ENCODE peak calls at places on chromosome 4, in four cellular contexts. One of them, this sample, is unnamed. For H3K9me3, the result is how much of the 10 kb centered on the place peaks cover.

GRCh38 chr4:13109536-13109935 is 374.6 kb downstream of the RAB28 start:
- DNase-seq in fibroblast of lung: no peak
- DNase-seq in right lobe of liver: no peak
- DNase-seq in SJSA1: no peak
- DNase-seq in this sample: no peak

GRCh38 chr4:77149789-77150188 is 7.2 kb upstream of the CCNG2 start:
- DNase-seq in fibroblast of lung: no peak
- DNase-seq in SJSA1: no peak
- DNase-seq in right lobe of liver: no peak
- DNase-seq in this sample: no peak

GRCh38 chr4:155383541-155383940 is 6.8 kb upstream of the MAP9 start:
- DNase-seq in SJSA1: no peak
- DNase-seq in right lobe of liver: no peak
- DNase-seq in fibroblast of lung: no peak
- DNase-seq in this sample: no peak

GRCh38 chr4:184568770-184569169 is 80.5 kb downstream of the CASP3 start:
- DNase-seq in fibroblast of lung: no peak
- DNase-seq in right lobe of liver: no peak
- DNase-seq in SJSA1: no peak
- DNase-seq in this sample: no peak

GRCh38 chr4:168162604-168163003 is 70.3 kb downstream of the ANXA10 start:
- DNase-seq in SJSA1: no peak
- DNase-seq in right lobe of liver: no peak
- DNase-seq in fibroblast of lung: no peak
- DNase-seq in this sample: no peak

GRCh38 chr4:32172761-32173160 is 1452.6 kb downstream of the PCDH7 start:
- DNase-seq in SJSA1: no peak
- DNase-seq in right lobe of liver: no peak
- DNase-seq in fibroblast of lung: peak
- DNase-seq in this sample: no peak

GRCh38 chr4:165426769-165427168 is 48.0 kb downstream of the CPE start:
- DNase-seq in fibroblast of lung: no peak
- DNase-seq in right lobe of liver: no peak
- DNase-seq in SJSA1: no peak
- DNase-seq in this sample: no peak

GRCh38 chr4:150235795-150236385 is 157.6 kb downstream of the DCLK2 start:
- DNase-seq in right lobe of liver: no peak
- DNase-seq in SJSA1: peak
- DNase-seq in fibroblast of lung: peak
- DNase-seq in this sample: no peak

GRCh38 chr4:122010610-122011009 is 58.8 kb upstream of the TRPC3 start:
- DNase-seq in fibroblast of lung: peak
- DNase-seq in SJSA1: no peak
- DNase-seq in right lobe of liver: no peak
- DNase-seq in this sample: no peak

GRCh38 chr4:92483341-92483740 is 179.6 kb downstream of the GRID2 start:
- DNase-seq in fibroblast of lung: no peak
- DNase-seq in SJSA1: no peak
- DNase-seq in right lobe of liver: no peak
- DNase-seq in this sample: no peak

GRCh38 chr4:74379912-74380311 is 15.0 kb downstream of the EREG start:
- DNase-seq in SJSA1: no peak
- DNase-seq in right lobe of liver: no peak
- DNase-seq in fibroblast of lung: no peak
- DNase-seq in this sample: no peak

GRCh38 chr4:80138556-80139538 is 58.5 kb upstream of the PRDM8 start:
- DNase-seq in right lobe of liver: no peak
- DNase-seq in SJSA1: no peak
- DNase-seq in fibroblast of lung: peak
- DNase-seq in this sample: no peak

GRCh38 chr4:34202154-34202553 is 2042.2 kb downstream of the ARAP2 start:
- DNase-seq in right lobe of liver: no peak
- DNase-seq in SJSA1: no peak
- DNase-seq in fibroblast of lung: no peak
- DNase-seq in this sample: no peak

DNA sequence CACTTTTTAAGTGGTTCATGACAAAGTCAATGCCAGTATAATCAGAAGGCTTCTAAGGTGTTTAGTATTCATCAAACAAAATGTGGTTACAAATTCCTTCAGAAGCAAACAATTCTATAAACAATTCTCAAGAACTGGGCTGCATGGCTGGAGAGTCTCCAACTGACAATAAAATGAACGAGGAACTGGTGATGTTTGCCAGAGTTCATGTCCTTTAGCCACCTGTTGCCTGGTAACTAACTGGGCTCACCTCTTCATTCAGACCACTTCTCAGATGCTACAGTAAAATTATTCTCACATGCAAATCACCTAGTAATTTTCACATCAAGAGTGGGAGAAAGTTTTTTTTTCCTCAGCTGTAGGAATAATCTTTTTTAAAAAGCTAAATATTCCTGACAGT is 53.3 kb downstream of the CAMK2D start:
- DNase-seq in fibroblast of lung: peak
- DNase-seq in right lobe of liver: no peak
- DNase-seq in SJSA1: no peak
- DNase-seq in this sample: no peak
- H3K27ac ChIP-seq in fibroblast of lung: no peak
- H3K27ac ChIP-seq in right lobe of liver: no peak
- H3K27ac ChIP-seq in SJSA1: no peak
- H3K27ac ChIP-seq in this sample: no peak

GRCh38 chr4:124449881-124450280 is 262.7 kb downstream of the ANKRD50 start:
- DNase-seq in right lobe of liver: no peak
- DNase-seq in fibroblast of lung: no peak
- DNase-seq in SJSA1: no peak
- DNase-seq in this sample: no peak

GRCh38 chr4:124445071-124445470 is 267.5 kb downstream of the ANKRD50 start:
- DNase-seq in fibroblast of lung: no peak
- DNase-seq in SJSA1: no peak
- DNase-seq in right lobe of liver: no peak
- DNase-seq in this sample: no peak
- H3K9me3 ChIP-seq in fibroblast of lung: under half
- H3K9me3 ChIP-seq in SJSA1: under half
- H3K9me3 ChIP-seq in right lobe of liver: under half
- H3K9me3 ChIP-seq in this sample: under half

GRCh38 chr4:6118201-6118600 is 82.1 kb downstream of the JAKMIP1 start:
- DNase-seq in right lobe of liver: no peak
- DNase-seq in SJSA1: no peak
- DNase-seq in fibroblast of lung: no peak
- DNase-seq in this sample: no peak

GRCh38 chr4:6115746-6116586 is 84.4 kb downstream of the JAKMIP1 start:
- DNase-seq in SJSA1: no peak
- DNase-seq in fibroblast of lung: no peak
- DNase-seq in right lobe of liver: no peak
- DNase-seq in this sample: no peak

GRCh38 chr4:6115342-6115741 is 85.0 kb downstream of the JAKMIP1 start:
- DNase-seq in SJSA1: no peak
- DNase-seq in fibroblast of lung: no peak
- DNase-seq in right lobe of liver: no peak
- DNase-seq in this sample: no peak

GRCh38 chr4:6114601-6115000 is 85.7 kb downstream of the JAKMIP1 start:
- DNase-seq in SJSA1: no peak
- DNase-seq in fibroblast of lung: no peak
- DNase-seq in right lobe of liver: no peak
- DNase-seq in this sample: no peak

GRCh38 chr4:6116696-6117285 is 83.6 kb downstream of the JAKMIP1 start:
- DNase-seq in right lobe of liver: no peak
- DNase-seq in SJSA1: no peak
- DNase-seq in fibroblast of lung: no peak
- DNase-seq in this sample: no peak
- H3K27ac ChIP-seq in right lobe of liver: no peak
- H3K27ac ChIP-seq in SJSA1: no peak
- H3K27ac ChIP-seq in fibroblast of lung: no peak
- H3K27ac ChIP-seq in this sample: no peak

GRCh38 chr4:101853028-101853427 is 62.5 kb downstream of the BANK1 start:
- DNase-seq in SJSA1: no peak
- DNase-seq in right lobe of liver: no peak
- DNase-seq in fibroblast of lung: no peak
- DNase-seq in this sample: no peak
- H3K9me3 ChIP-seq in SJSA1: under half
- H3K9me3 ChIP-seq in right lobe of liver: under half
- H3K9me3 ChIP-seq in fibroblast of lung: under half
- H3K9me3 ChIP-seq in this sample: under half

GRCh38 chr4:36242629-36243354 is 1.5 kb downstream of the ARAP2 start:
- DNase-seq in fibroblast of lung: peak
- DNase-seq in right lobe of liver: no peak
- DNase-seq in SJSA1: no peak
- DNase-seq in this sample: no peak

GRCh38 chr4:36241771-36242170 is 2.5 kb downstream of the ARAP2 start:
- DNase-seq in SJSA1: no peak
- DNase-seq in fibroblast of lung: peak
- DNase-seq in right lobe of liver: no peak
- DNase-seq in this sample: no peak

GRCh38 chr4:36243355-36244256 is 708 bp downstream of the ARAP2 start:
- DNase-seq in fibroblast of lung: peak
- DNase-seq in right lobe of liver: no peak
- DNase-seq in SJSA1: no peak
- DNase-seq in this sample: peak

GRCh38 chr4:36249605-36250004 is 5.3 kb upstream of the ARAP2 start:
- DNase-seq in SJSA1: no peak
- DNase-seq in fibroblast of lung: no peak
- DNase-seq in right lobe of liver: no peak
- DNase-seq in this sample: no peak

GRCh38 chr4:36244257-36245084 is at the start of gene ARAP2:
- DNase-seq in right lobe of liver: peak
- DNase-seq in fibroblast of lung: peak
- DNase-seq in SJSA1: no peak
- DNase-seq in this sample: peak
- H3K27ac ChIP-seq in right lobe of liver: peak
- H3K27ac ChIP-seq in fibroblast of lung: no peak
- H3K27ac ChIP-seq in SJSA1: no peak
- H3K27ac ChIP-seq in this sample: peak

GRCh38 chr4:561456-561855 is 14.6 kb downstream of the TMEM271 start:
- DNase-seq in fibroblast of lung: no peak
- DNase-seq in right lobe of liver: no peak
- DNase-seq in SJSA1: no peak
- DNase-seq in this sample: no peak

GRCh38 chr4:566035-566434 is 10.1 kb downstream of the TMEM271 start:
- DNase-seq in right lobe of liver: no peak
- DNase-seq in SJSA1: no peak
- DNase-seq in fibroblast of lung: no peak
- DNase-seq in this sample: no peak

GRCh38 chr4:555566-556275 is 20.4 kb downstream of the TMEM271 start:
- DNase-seq in SJSA1: no peak
- DNase-seq in fibroblast of lung: no peak
- DNase-seq in right lobe of liver: no peak
- DNase-seq in this sample: no peak

GRCh38 chr4:560061-560460 is 16.0 kb downstream of the TMEM271 start:
- DNase-seq in fibroblast of lung: no peak
- DNase-seq in SJSA1: no peak
- DNase-seq in right lobe of liver: no peak
- DNase-seq in this sample: no peak

DNA sequence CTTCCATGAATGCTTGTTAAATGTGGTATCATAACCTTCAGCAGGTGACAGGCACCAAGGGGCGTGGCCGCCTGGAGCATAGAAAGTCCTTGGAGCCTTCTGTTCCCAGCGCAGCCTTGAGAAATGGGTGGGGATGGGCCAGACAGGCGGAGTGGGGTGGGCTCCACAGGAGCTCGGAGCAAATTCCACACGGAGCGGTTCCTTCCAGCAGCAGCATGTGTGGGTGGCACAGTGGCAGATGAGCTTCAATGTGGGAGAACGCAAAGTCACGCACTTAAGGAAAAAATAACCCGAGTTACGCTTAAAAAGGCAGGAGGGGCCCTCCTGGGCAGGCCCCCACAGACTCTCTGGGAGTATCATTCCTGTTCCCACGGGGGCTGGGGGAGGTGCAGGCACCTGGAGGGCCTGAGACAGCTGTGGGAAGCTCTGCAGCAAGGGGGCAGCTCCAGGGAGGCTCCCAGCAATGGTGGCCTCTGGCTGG is 15.3 kb downstream of the TMEM271 start:
- DNase-seq in fibroblast of lung: no peak
- DNase-seq in right lobe of liver: no peak
- DNase-seq in SJSA1: no peak
- DNase-seq in this sample: no peak
- H3K9me3 ChIP-seq in fibroblast of lung: under half
- H3K9me3 ChIP-seq in right lobe of liver: under half
- H3K9me3 ChIP-seq in SJSA1: under half
- H3K9me3 ChIP-seq in this sample: under half

DNA sequence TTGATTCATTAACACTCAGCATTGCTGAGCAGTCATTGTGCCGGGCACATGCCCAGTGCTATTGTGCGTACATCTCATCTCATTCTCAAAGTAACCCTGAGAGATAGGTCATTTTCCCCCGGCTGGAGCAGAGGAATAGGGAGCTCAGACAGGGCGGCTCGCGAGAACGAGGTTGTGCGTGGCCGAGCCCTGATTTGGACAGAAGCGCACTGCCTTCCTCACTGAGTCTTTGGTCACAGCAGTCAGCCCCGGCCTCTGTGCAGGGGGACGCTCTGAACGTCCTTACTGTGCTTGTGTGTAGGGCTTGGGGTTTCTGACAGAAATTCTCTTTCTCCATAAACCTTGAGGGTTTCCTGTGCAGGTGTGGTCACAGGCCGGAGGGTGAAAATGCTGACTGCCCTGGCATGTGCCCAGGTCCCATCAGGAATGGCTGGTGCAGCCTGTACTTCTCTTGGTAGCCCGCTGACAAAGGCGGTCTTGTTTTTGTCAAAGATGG is 39.5 kb downstream of the NOP14 start:
- DNase-seq in SJSA1: no peak
- DNase-seq in fibroblast of lung: no peak
- DNase-seq in right lobe of liver: peak
- DNase-seq in this sample: peak
- H3K27ac ChIP-seq in SJSA1: no peak
- H3K27ac ChIP-seq in fibroblast of lung: no peak
- H3K27ac ChIP-seq in right lobe of liver: no peak
- H3K27ac ChIP-seq in this sample: peak

DNA sequence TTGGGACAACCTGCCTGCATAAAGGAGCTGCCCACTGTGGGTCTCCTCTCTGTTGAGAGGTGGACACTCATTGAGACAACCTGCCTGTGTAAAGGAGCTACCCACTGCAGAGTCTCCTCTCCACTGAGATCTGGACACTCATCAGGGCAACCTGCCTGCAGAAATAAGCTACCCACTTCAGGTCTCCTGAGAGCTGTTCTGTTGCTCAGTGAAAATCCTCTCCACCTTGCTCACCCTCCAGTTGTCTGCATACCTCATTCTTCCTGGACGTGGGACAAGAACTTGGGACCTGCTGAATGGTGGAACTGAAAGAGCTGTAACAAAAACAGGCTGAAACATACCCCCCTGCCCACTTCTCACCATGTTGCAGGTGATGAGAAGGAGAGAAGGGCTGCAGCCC is 59.9 kb upstream of the CDKN2AIP start:
- DNase-seq in right lobe of liver: no peak
- DNase-seq in SJSA1: no peak
- DNase-seq in fibroblast of lung: no peak
- DNase-seq in this sample: no peak
- H3K9me3 ChIP-seq in right lobe of liver: under half
- H3K9me3 ChIP-seq in SJSA1: under half
- H3K9me3 ChIP-seq in fibroblast of lung: under half
- H3K9me3 ChIP-seq in this sample: under half

This sample was measured in left lung.